ENCODE peak calls at places on chromosomes 12 and 14, in nine cellular contexts. Y is T-cell; K is GM10248; W is stimulated activated CD4-positive, alpha-beta T cell treated with anti-CD3 and anti-CD28 coated beads, Interleukin-1b, Interleukin-23, amount 100 ng/mL, for 24 hours; F is epithelial cell of esophagus; G is nephron progenitor cell; N is T-helper 17 cell; T is HL-60; J is stimulated activated CD8-positive, alpha-beta memory T cell treated with anti-CD3 and anti-CD28 coated beads, Interleukin-7, amount 100 ng/mL, for 24 hours. I is an unnamed sample.

GRCh38 chr12:29640589-29641345 is 143.0 kb downstream of the TMTC1 start:
- DNase-seq in W (no peak), T (no peak), J (no peak), Y (no peak), F (peak), G (peak), N (no peak), K (no peak), I (no peak)

GRCh38 chr14:65483647-65484046 is 71.1 kb downstream of the FUT8 start:
- DNase-seq in W (no peak), K (no peak), T (no peak), Y (no peak), N (no peak), J (no peak), F (peak), G (no peak), I (no peak)

GRCh38 chr14:71165650-71166049 is 258.4 kb downstream of the PCNX1 start:
- DNase-seq in N (no peak), T (no peak), K (no peak), W (no peak), F (no peak), J (no peak), Y (no peak), G (no peak), I (no peak)

GRCh38 chr14:54360667-54361066 is 36.1 kb upstream of the CDKN3 start:
- DNase-seq in T (no peak), F (no peak), W (no peak), G (no peak), Y (no peak), K (no peak), N (no peak), J (no peak), I (no peak)

GRCh38 chr14:75277796-75278421 is 719 bp upstream of the FOS start:
- DNase-seq in Y (no peak), G (no peak), K (no peak), T (no peak), N (no peak), J (no peak), W (no peak), F (no peak), I (no peak)

GRCh38 chr12:16581416-16581815 is 24.5 kb downstream of the LMO3 start:
- DNase-seq in K (no peak), F (no peak), N (no peak), T (no peak), Y (no peak), G (no peak), W (no peak), J (no peak), I (no peak)

GRCh38 chr14:97280526-97280925 is 483.3 kb downstream of the VRK1 start:
- DNase-seq in J (no peak), W (no peak), N (no peak), T (no peak), F (no peak), K (no peak), Y (no peak), G (no peak), I (no peak)

GRCh38 chr12:75852143-75852542 is 179.4 kb downstream of the PHLDA1 start:
- DNase-seq in N (no peak), W (no peak), J (no peak), Y (no peak), F (peak), K (no peak), T (no peak), G (no peak), I (no peak)

GRCh38 chr14:50099335-50099734 is 17.0 kb downstream of the VCPKMT start:
- DNase-seq in J (no peak), K (no peak), G (no peak), T (no peak), W (no peak), F (peak), Y (no peak), N (no peak), I (no peak)

GRCh38 chr12:53798575-53798974 is 46.8 kb upstream of the CISTR start:
- DNase-seq in W (no peak), Y (no peak), T (peak), K (peak), G (no peak), F (no peak), J (no peak), N (no peak), I (no peak)

GRCh38 chr12:57755454-57756372 is 810 bp downstream of the MARCHF9 start:
- DNase-seq in J (no peak), W (no peak), K (no peak), Y (no peak), T (no peak), G (peak), F (peak), N (peak), I (peak)

GRCh38 chr12:42468341-42468821 is 121.2 kb downstream of the PRICKLE1 start:
- DNase-seq in T (peak), J (no peak), G (no peak), F (no peak), Y (no peak), W (no peak), N (no peak), K (no peak), I (peak)

GRCh38 chr14:73764881-73765280 is 50.7 kb upstream of the PNMA1 start:
- DNase-seq in F (no peak), J (no peak), K (no peak), Y (no peak), T (peak), W (no peak), G (no peak), N (no peak), I (no peak)

GRCh38 chr14:90848944-90849731 is 32.9 kb upstream of the TTC7B start:
- DNase-seq in K (no peak), J (no peak), N (no peak), F (peak), G (no peak), Y (no peak), W (no peak), T (no peak), I (no peak)

GRCh38 chr12:56520025-56520810 is 1.4 kb upstream of the RBMS2 start:
- DNase-seq in N (no peak), F (no peak), T (no peak), G (no peak), J (no peak), K (no peak), W (no peak), Y (no peak), I (no peak)

GRCh38 chr12:10276774-10277173 is 30.9 kb upstream of the KLRD1 start:
- DNase-seq in Y (no peak), K (no peak), T (no peak), F (no peak), W (no peak), G (no peak), N (no peak), J (no peak), I (no peak)

GRCh38 chr14:50768693-50769092 is 62.3 kb downstream of the NIN start:
- DNase-seq in W (no peak), F (no peak), N (no peak), G (no peak), K (no peak), Y (no peak), J (no peak), T (no peak), I (no peak)

GRCh38 chr14:93976477-93977057 is at the start of gene ASB2:
- DNase-seq in W (no peak), J (no peak), G (no peak), K (no peak), F (no peak), N (no peak), Y (no peak), T (no peak), I (no peak)

GRCh38 chr12:32379667-32380066 is 19.7 kb upstream of the FGD4 start:
- DNase-seq in J (no peak), W (no peak), F (no peak), N (no peak), T (no peak), K (no peak), G (no peak), Y (no peak), I (no peak)

GRCh38 chr14:100441271-100441947 is 118.3 kb downstream of the SLC25A47 start:
- DNase-seq in T (no peak), J (no peak), Y (no peak), K (no peak), N (no peak), G (no peak), W (no peak), F (no peak), I (no peak)

GRCh38 chr14:55641290-55641689 is 61.3 kb downstream of the KTN1 start:
- DNase-seq in T (no peak), F (no peak), G (no peak), W (no peak), K (no peak), Y (no peak), J (no peak), N (no peak), I (no peak)

GRCh38 chr14:53956427-53957201 is at the start of gene BMP4:
- DNase-seq in F (peak), J (no peak), T (no peak), K (peak), W (no peak), N (no peak), G (peak), Y (no peak), I (no peak)

GRCh38 chr12:79223210-79223609 is 358.6 kb downstream of the SYT1 start:
- DNase-seq in G (no peak), T (no peak), Y (no peak), W (no peak), K (no peak), J (no peak), F (no peak), N (no peak), I (no peak)

GRCh38 chr14:68211421-68211820 is 391.8 kb downstream of the RAD51B start:
- DNase-seq in W (no peak), J (no peak), N (no peak), K (no peak), Y (no peak), T (no peak), G (no peak), F (no peak), I (no peak)

GRCh38 chr14:63443361-63443760 is 99.8 kb downstream of the PPP2R5E start:
- DNase-seq in F (no peak), N (no peak), T (no peak), J (no peak), K (no peak), Y (no peak), G (no peak), W (no peak), I (no peak)

GRCh38 chr14:44404021-44404420 is 103.1 kb downstream of the FSCB start:
- DNase-seq in K (no peak), W (no peak), F (peak), G (no peak), J (no peak), Y (no peak), T (no peak), N (no peak), I (no peak)

GRCh38 chr14:60965402-60965801 is 15.5 kb downstream of the TRMT5 start:
- DNase-seq in G (no peak), J (no peak), N (no peak), F (peak), T (no peak), Y (no peak), K (no peak), W (no peak), I (no peak)